ENCODE peak calls at places on chromosomes 2 and 18, in seven cellular contexts. One of them, this sample, is unnamed.

GRCh38 chr18:74152270-74152669 is 3.9 kb downstream of the TIMM21 start:
- DNase-seq in bronchial epithelial cell: no peak
- DNase-seq in HL-60: no peak
- DNase-seq in tibial artery: no peak
- DNase-seq in endodermal cell: no peak
- DNase-seq in fibroblast of mammary gland: no peak
- DNase-seq in esophagus squamous epithelium: no peak
- DNase-seq in this sample: no peak

GRCh38 chr2:25247792-25248512 is 79.6 kb upstream of the POMC start:
- DNase-seq in bronchial epithelial cell: no peak
- DNase-seq in HL-60: no peak
- DNase-seq in tibial artery: no peak
- DNase-seq in endodermal cell: no peak
- DNase-seq in fibroblast of mammary gland: no peak
- DNase-seq in esophagus squamous epithelium: no peak
- DNase-seq in this sample: no peak

GRCh38 chr2:213161759-213162514 is 10.5 kb upstream of the IKZF2 start:
- DNase-seq in bronchial epithelial cell: peak; percentile 53
- DNase-seq in HL-60: no peak
- DNase-seq in tibial artery: no peak
- DNase-seq in endodermal cell: no peak
- DNase-seq in fibroblast of mammary gland: peak; percentile 73
- DNase-seq in esophagus squamous epithelium: no peak
- DNase-seq in this sample: no peak

GRCh38 chr2:104852161-104852689 is 1.7 kb upstream of the POU3F3 start:
- DNase-seq in bronchial epithelial cell: no peak
- DNase-seq in HL-60: no peak
- DNase-seq in tibial artery: no peak
- DNase-seq in endodermal cell: peak; percentile 82
- DNase-seq in fibroblast of mammary gland: no peak
- DNase-seq in esophagus squamous epithelium: no peak
- DNase-seq in this sample: no peak

GRCh38 chr2:240865391-240865790 is 3.2 kb upstream of the AGXT start:
- DNase-seq in bronchial epithelial cell: no peak
- DNase-seq in HL-60: no peak
- DNase-seq in tibial artery: no peak
- DNase-seq in endodermal cell: no peak
- DNase-seq in fibroblast of mammary gland: no peak
- DNase-seq in esophagus squamous epithelium: no peak
- DNase-seq in this sample: no peak

GRCh38 chr18:8176554-8176953 is 432.7 kb upstream of the RAB12 start:
- DNase-seq in bronchial epithelial cell: no peak
- DNase-seq in HL-60: no peak
- DNase-seq in tibial artery: no peak
- DNase-seq in endodermal cell: no peak
- DNase-seq in fibroblast of mammary gland: peak; percentile 21
- DNase-seq in esophagus squamous epithelium: no peak
- DNase-seq in this sample: no peak

GRCh38 chr2:109160714-109161440 is 31.9 kb downstream of the SH3RF3 start:
- DNase-seq in bronchial epithelial cell: no peak
- DNase-seq in HL-60: no peak
- DNase-seq in tibial artery: peak; percentile 61
- DNase-seq in endodermal cell: peak; percentile 53
- DNase-seq in fibroblast of mammary gland: no peak
- DNase-seq in esophagus squamous epithelium: no peak
- DNase-seq in this sample: no peak

GRCh38 chr2:16581241-16581640 is 84.4 kb downstream of the CYRIA start:
- DNase-seq in bronchial epithelial cell: no peak
- DNase-seq in HL-60: no peak
- DNase-seq in tibial artery: no peak
- DNase-seq in endodermal cell: no peak
- DNase-seq in fibroblast of mammary gland: no peak
- DNase-seq in esophagus squamous epithelium: no peak
- DNase-seq in this sample: no peak

GRCh38 chr2:85988210-85988913 is 99.6 kb upstream of the ST3GAL5 start:
- DNase-seq in bronchial epithelial cell: no peak
- DNase-seq in HL-60: no peak
- DNase-seq in tibial artery: no peak
- DNase-seq in endodermal cell: no peak
- DNase-seq in fibroblast of mammary gland: peak; percentile 52
- DNase-seq in esophagus squamous epithelium: no peak
- DNase-seq in this sample: no peak

GRCh38 chr18:55900380-55900779 is 312.4 kb upstream of the TCF4 start:
- DNase-seq in bronchial epithelial cell: no peak
- DNase-seq in HL-60: no peak
- DNase-seq in tibial artery: no peak
- DNase-seq in endodermal cell: no peak
- DNase-seq in fibroblast of mammary gland: no peak
- DNase-seq in esophagus squamous epithelium: no peak
- DNase-seq in this sample: no peak

GRCh38 chr2:101679801-101680487 is 17.6 kb upstream of the MAP4K4 start:
- DNase-seq in bronchial epithelial cell: no peak
- DNase-seq in HL-60: no peak
- DNase-seq in tibial artery: no peak
- DNase-seq in endodermal cell: no peak
- DNase-seq in fibroblast of mammary gland: no peak
- DNase-seq in esophagus squamous epithelium: no peak
- DNase-seq in this sample: no peak

GRCh38 chr18:54787616-54788015 is 40.7 kb upstream of the RAB27B start:
- DNase-seq in bronchial epithelial cell: no peak
- DNase-seq in HL-60: no peak
- DNase-seq in tibial artery: no peak
- DNase-seq in endodermal cell: no peak
- DNase-seq in fibroblast of mammary gland: peak; percentile 62
- DNase-seq in esophagus squamous epithelium: no peak
- DNase-seq in this sample: no peak

GRCh38 chr18:64720781-64721464 is 572.0 kb upstream of the LINC00305 start:
- DNase-seq in bronchial epithelial cell: no peak
- DNase-seq in HL-60: no peak
- DNase-seq in tibial artery: no peak
- DNase-seq in endodermal cell: peak; percentile 54
- DNase-seq in fibroblast of mammary gland: no peak
- DNase-seq in esophagus squamous epithelium: no peak
- DNase-seq in this sample: no peak

GRCh38 chr2:9135804-9136558 is 70.6 kb upstream of the ASAP2 start:
- DNase-seq in bronchial epithelial cell: peak; percentile 34
- DNase-seq in HL-60: no peak
- DNase-seq in tibial artery: peak; percentile 44
- DNase-seq in endodermal cell: no peak
- DNase-seq in fibroblast of mammary gland: no peak
- DNase-seq in esophagus squamous epithelium: no peak
- DNase-seq in this sample: no peak

GRCh38 chr2:125853626-125854025 is 802.3 kb upstream of the GYPC start:
- DNase-seq in bronchial epithelial cell: no peak
- DNase-seq in HL-60: no peak
- DNase-seq in tibial artery: no peak
- DNase-seq in endodermal cell: no peak
- DNase-seq in fibroblast of mammary gland: no peak
- DNase-seq in esophagus squamous epithelium: no peak
- DNase-seq in this sample: no peak

GRCh38 chr2:43210467-43211303 is 15.7 kb downstream of the ZFP36L2 start:
- DNase-seq in bronchial epithelial cell: peak; percentile 12
- DNase-seq in HL-60: peak; percentile 100
- DNase-seq in tibial artery: peak; percentile 75
- DNase-seq in endodermal cell: peak; percentile 48
- DNase-seq in fibroblast of mammary gland: peak; percentile 82
- DNase-seq in esophagus squamous epithelium: peak; percentile 15
- DNase-seq in this sample: no peak

GRCh38 chr2:223837290-223838061 is at the start of gene AP1S3:
- DNase-seq in bronchial epithelial cell: peak; percentile 80
- DNase-seq in HL-60: peak; percentile 55
- DNase-seq in tibial artery: peak; percentile 77
- DNase-seq in endodermal cell: peak; percentile 95
- DNase-seq in fibroblast of mammary gland: peak; percentile 37
- DNase-seq in esophagus squamous epithelium: peak; percentile 22
- DNase-seq in this sample: peak; percentile 57

GRCh38 chr2:223834431-223834830 is 3.0 kb downstream of the AP1S3 start:
- DNase-seq in bronchial epithelial cell: peak; percentile 62
- DNase-seq in HL-60: no peak
- DNase-seq in tibial artery: no peak
- DNase-seq in endodermal cell: no peak
- DNase-seq in fibroblast of mammary gland: no peak
- DNase-seq in esophagus squamous epithelium: no peak
- DNase-seq in this sample: no peak

GRCh38 chr2:223841436-223842180 is 4.2 kb upstream of the AP1S3 start:
- DNase-seq in bronchial epithelial cell: no peak
- DNase-seq in HL-60: no peak
- DNase-seq in tibial artery: no peak
- DNase-seq in endodermal cell: no peak
- DNase-seq in fibroblast of mammary gland: no peak
- DNase-seq in esophagus squamous epithelium: no peak
- DNase-seq in this sample: no peak

GRCh38 chr2:223835701-223836532 is 1.5 kb downstream of the AP1S3 start:
- DNase-seq in bronchial epithelial cell: peak; percentile 74
- DNase-seq in HL-60: peak; percentile 48
- DNase-seq in tibial artery: no peak
- DNase-seq in endodermal cell: no peak
- DNase-seq in fibroblast of mammary gland: no peak
- DNase-seq in esophagus squamous epithelium: no peak
- DNase-seq in this sample: peak; percentile 80
- H3K4me3 ChIP-seq in bronchial epithelial cell: peak overlapping the region; percentile 71
- H3K4me3 ChIP-seq in HL-60: peak overlapping the region; percentile 86
- H3K4me3 ChIP-seq in tibial artery: no peak overlapping the region
- H3K4me3 ChIP-seq in endodermal cell: no peak overlapping the region
- H3K4me3 ChIP-seq in fibroblast of mammary gland: no peak overlapping the region
- H3K4me3 ChIP-seq in esophagus squamous epithelium: no peak overlapping the region
- H3K4me3 ChIP-seq in this sample: peak overlapping the region; percentile 69

GRCh38 chr2:1538663-1539062 is 125.4 kb downstream of the TPO start:
- DNase-seq in bronchial epithelial cell: peak; percentile 10
- DNase-seq in HL-60: no peak
- DNase-seq in tibial artery: no peak
- DNase-seq in endodermal cell: peak; percentile 89
- DNase-seq in fibroblast of mammary gland: peak; percentile 14
- DNase-seq in esophagus squamous epithelium: no peak
- DNase-seq in this sample: no peak
- TF ChIP-seq CTCF in bronchial epithelial cell: peak; percentile 46
- TF ChIP-seq CTCF in HL-60: no peak
- TF ChIP-seq CTCF in tibial artery: no peak
- TF ChIP-seq CTCF in endodermal cell: peak; percentile 89
- TF ChIP-seq CTCF in fibroblast of mammary gland: peak; percentile 40
- TF ChIP-seq CTCF in esophagus squamous epithelium: no peak
- TF ChIP-seq CTCF in this sample: peak; percentile 29

GRCh38 chr2:95799892-95800291 is 191.7 kb downstream of the ANKRD36C start:
- DNase-seq in bronchial epithelial cell: no peak
- DNase-seq in HL-60: no peak
- DNase-seq in tibial artery: no peak
- DNase-seq in endodermal cell: no peak
- DNase-seq in fibroblast of mammary gland: no peak
- DNase-seq in esophagus squamous epithelium: no peak
- DNase-seq in this sample: no peak
- H3K4me3 ChIP-seq in bronchial epithelial cell: no peak overlapping the region
- H3K4me3 ChIP-seq in HL-60: no peak overlapping the region
- H3K4me3 ChIP-seq in tibial artery: no peak overlapping the region
- H3K4me3 ChIP-seq in endodermal cell: no peak overlapping the region
- H3K4me3 ChIP-seq in fibroblast of mammary gland: no peak overlapping the region
- H3K4me3 ChIP-seq in esophagus squamous epithelium: no peak overlapping the region
- H3K4me3 ChIP-seq in this sample: no peak overlapping the region

DNA sequence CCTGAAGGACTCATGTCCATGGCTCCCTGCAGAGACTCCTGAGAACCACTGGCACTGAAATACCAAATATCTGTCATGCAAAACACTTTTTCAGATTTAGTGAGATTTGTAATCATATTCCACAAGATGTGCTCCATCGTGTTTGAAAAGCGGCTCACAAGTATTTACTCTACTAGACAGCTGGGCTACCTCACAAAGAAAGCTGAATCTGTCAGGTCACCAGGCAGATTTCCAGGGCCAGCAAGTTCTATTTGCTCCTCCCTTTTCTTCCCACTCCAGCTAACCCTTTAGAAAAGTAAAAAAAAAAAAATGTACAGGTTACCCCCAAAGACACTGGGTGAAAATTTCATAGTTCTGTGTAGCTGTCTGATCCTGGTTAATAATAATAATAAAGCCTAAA is 22.9 kb downstream of the WIPF1 start:
- DNase-seq in bronchial epithelial cell: peak; percentile 43
- DNase-seq in HL-60: no peak
- DNase-seq in tibial artery: no peak
- DNase-seq in endodermal cell: no peak
- DNase-seq in fibroblast of mammary gland: no peak
- DNase-seq in esophagus squamous epithelium: no peak
- DNase-seq in this sample: no peak
- TF ChIP-seq CTCF in bronchial epithelial cell: no peak
- TF ChIP-seq CTCF in HL-60: no peak
- TF ChIP-seq CTCF in tibial artery: no peak
- TF ChIP-seq CTCF in endodermal cell: no peak
- TF ChIP-seq CTCF in fibroblast of mammary gland: no peak
- TF ChIP-seq CTCF in esophagus squamous epithelium: no peak
- TF ChIP-seq CTCF in this sample: no peak

GRCh38 chr2:172100080-172101007 is 2.4 kb downstream of the DLX2 start:
- DNase-seq in bronchial epithelial cell: no peak
- DNase-seq in HL-60: no peak
- DNase-seq in tibial artery: no peak
- DNase-seq in endodermal cell: peak; percentile 80
- DNase-seq in fibroblast of mammary gland: no peak
- DNase-seq in esophagus squamous epithelium: no peak
- DNase-seq in this sample: no peak

GRCh38 chr2:172101008-172101706 is 1.5 kb downstream of the DLX2 start:
- DNase-seq in bronchial epithelial cell: no peak
- DNase-seq in HL-60: no peak
- DNase-seq in tibial artery: no peak
- DNase-seq in endodermal cell: peak; percentile 72
- DNase-seq in fibroblast of mammary gland: no peak
- DNase-seq in esophagus squamous epithelium: no peak
- DNase-seq in this sample: no peak

GRCh38 chr2:172102159-172102857 is 392 bp downstream of the DLX2 start:
- DNase-seq in bronchial epithelial cell: no peak
- DNase-seq in HL-60: no peak
- DNase-seq in tibial artery: no peak
- DNase-seq in endodermal cell: peak; percentile 86
- DNase-seq in fibroblast of mammary gland: peak; percentile 50
- DNase-seq in esophagus squamous epithelium: no peak
- DNase-seq in this sample: no peak

GRCh38 chr2:172102858-172103359 is at the start of gene DLX2:
- DNase-seq in bronchial epithelial cell: peak; percentile 70
- DNase-seq in HL-60: peak; percentile 86
- DNase-seq in tibial artery: peak; percentile 73
- DNase-seq in endodermal cell: peak; percentile 98
- DNase-seq in fibroblast of mammary gland: peak; percentile 78
- DNase-seq in esophagus squamous epithelium: no peak
- DNase-seq in this sample: peak; percentile 57

DNA sequence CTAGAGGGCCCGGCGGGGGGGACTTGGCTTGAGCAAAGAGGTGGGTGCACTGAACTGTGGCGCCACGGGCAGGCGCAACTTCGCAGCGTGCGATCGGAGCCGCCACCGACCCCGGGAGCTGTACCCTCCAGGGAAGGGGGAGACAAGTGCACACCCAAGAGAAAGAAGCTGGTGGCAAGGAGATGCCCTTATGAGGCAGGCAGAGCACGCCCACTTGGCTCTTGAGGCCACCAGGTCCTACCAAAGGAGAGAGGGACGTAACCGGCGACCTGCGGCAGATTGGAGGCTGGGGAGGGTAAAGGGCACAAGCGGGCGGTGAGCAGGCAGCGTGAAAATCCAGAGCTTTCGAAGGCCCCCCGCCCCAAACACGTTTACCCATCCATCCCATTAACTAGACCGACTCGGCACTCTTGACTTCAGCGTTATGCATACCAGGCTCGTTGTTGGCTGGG is 967 bp downstream of the DLX2 start:
- DNase-seq in bronchial epithelial cell: no peak
- DNase-seq in HL-60: no peak
- DNase-seq in tibial artery: no peak
- DNase-seq in endodermal cell: no peak
- DNase-seq in fibroblast of mammary gland: no peak
- DNase-seq in esophagus squamous epithelium: no peak
- DNase-seq in this sample: no peak
- H3K4me3 ChIP-seq in bronchial epithelial cell: peak overlapping the region; percentile 55
- H3K4me3 ChIP-seq in HL-60: peak overlapping the region; percentile 63
- H3K4me3 ChIP-seq in tibial artery: no peak overlapping the region
- H3K4me3 ChIP-seq in endodermal cell: no peak overlapping the region
- H3K4me3 ChIP-seq in fibroblast of mammary gland: peak overlapping the region; percentile 57
- H3K4me3 ChIP-seq in esophagus squamous epithelium: no peak overlapping the region
- H3K4me3 ChIP-seq in this sample: peak overlapping the region; percentile 53